ENCODE peak calls at places on chromosome 11, in four cellular contexts. Y is posterior cingulate gyrus; R is activated T-cell treated with anti-CD3 and anti-CD28 coated beads, Interleukin-2, amount 50 U/mL, for 72 hours; P is A549. D is an unnamed sample.

GRCh38 chr11:72228229-72228843 is 3.8 kb downstream of the INPPL1 start:
- DNase-seq in P (no peak), Y (peak), R (no peak), D (no peak)

GRCh38 chr11:95507794-95508193 is 276.8 kb upstream of the SESN3 start:
- DNase-seq in P (no peak), R (no peak), Y (no peak), D (no peak)

GRCh38 chr11:68994161-68994890 is 13.5 kb upstream of the MRGPRD start:
- DNase-seq in R (no peak), Y (no peak), P (no peak), D (no peak)

GRCh38 chr11:6298605-6299004 is 21.7 kb downstream of the CAVIN3 start:
- DNase-seq in P (peak), R (peak), Y (no peak), D (no peak)

GRCh38 chr11:132312161-132312560 is 941.7 kb downstream of the NTM start:
- DNase-seq in Y (no peak), P (no peak), R (no peak), D (no peak)

GRCh38 chr11:77299528-77299993 is 1.9 kb downstream of the GDPD4 start:
- DNase-seq in P (peak), R (no peak), Y (no peak), D (no peak)

GRCh38 chr11:65506770-65507485 is 8.1 kb downstream of the MALAT1 start:
- DNase-seq in Y (no peak), R (peak), P (no peak), D (peak)

GRCh38 chr11:117072517-117073218 is 25.6 kb downstream of the SIK3 start:
- DNase-seq in R (peak), Y (no peak), P (peak), D (no peak)

GRCh38 chr11:33443684-33444083 is 186.5 kb downstream of the HIPK3 start:
- DNase-seq in R (no peak), Y (no peak), P (no peak), D (no peak)

GRCh38 chr11:17720796-17721171 is 1.4 kb downstream of the MYOD1 start:
- DNase-seq in P (no peak), R (no peak), Y (no peak), D (no peak)

GRCh38 chr11:75734491-75735180 is 17.0 kb downstream of the MOGAT2 start:
- DNase-seq in Y (no peak), P (no peak), R (no peak), D (no peak)

GRCh38 chr11:17014774-17015638 is 792 bp upstream of the PLEKHA7 start:
- DNase-seq in R (peak), P (peak), Y (no peak), D (no peak)

GRCh38 chr11:124930799-124931198 is 5.0 kb downstream of the HEPACAM start:
- DNase-seq in P (no peak), Y (no peak), R (no peak), D (no peak)

GRCh38 chr11:62976109-62976508 is 8.7 kb downstream of the SLC22A6 start:
- DNase-seq in P (peak), Y (no peak), R (no peak), D (no peak)

GRCh38 chr11:4700436-4700820 is 2.8 kb upstream of the OR51E2 start:
- DNase-seq in Y (no peak), R (no peak), P (no peak), D (no peak)

GRCh38 chr11:94855666-94856065 is 87.5 kb downstream of the AMOTL1 start:
- DNase-seq in P (no peak), Y (no peak), R (no peak), D (no peak)

GRCh38 chr11:80285076-80285790 is 844.4 kb upstream of the TENM4 start:
- DNase-seq in R (no peak), Y (no peak), P (no peak), D (no peak)

GRCh38 chr11:1226981-1227550 is 4.2 kb downstream of the MUC5B start:
- DNase-seq in P (peak), Y (peak), R (no peak), D (no peak)

GRCh38 chr11:65942531-65942930 is 2.7 kb upstream of the TSGA10IP start:
- DNase-seq in Y (peak), P (no peak), R (no peak), D (no peak)

GRCh38 chr11:35335226-35335625 is 84.1 kb downstream of the SLC1A2 start:
- DNase-seq in R (no peak), P (no peak), Y (no peak), D (no peak)

GRCh38 chr11:8777907-8778767 is 95.5 kb downstream of the RPL27A start:
- DNase-seq in Y (peak), P (no peak), R (no peak), D (no peak)

GRCh38 chr11:299951-300735 is 817 bp upstream of the IFITM5 start:
- DNase-seq in R (peak), P (no peak), Y (peak), D (no peak)

GRCh38 chr11:32016111-32016510 is 74.8 kb upstream of the RCN1 start:
- DNase-seq in P (no peak), R (no peak), Y (no peak), D (no peak)

GRCh38 chr11:118304227-118304808 is at the start of gene CD3E:
- DNase-seq in R (peak), Y (no peak), P (no peak), D (no peak)

GRCh38 chr11:1498262-1498661 is 11.7 kb upstream of the MOB2 start:
- DNase-seq in P (no peak), Y (peak), R (no peak), D (no peak)

GRCh38 chr11:101617735-101618332 is 34.0 kb upstream of the TRPC6 start:
- DNase-seq in Y (no peak), P (no peak), R (no peak), D (no peak)

GRCh38 chr11:64278576-64279190 is 5.8 kb downstream of the BAD start:
- DNase-seq in R (no peak), Y (no peak), P (no peak), D (no peak)

GRCh38 chr11:57283231-57283990 is 41.3 kb downstream of the TNKS1BP1 start:
- DNase-seq in R (no peak), Y (no peak), P (no peak), D (no peak)

GRCh38 chr11:32580967-32581366 is 2.7 kb upstream of the EIF3M start:
- DNase-seq in R (no peak), P (peak), Y (no peak), D (no peak)

GRCh38 chr11:2581151-2581930 is 118.5 kb downstream of the KCNQ1OT1 start:
- DNase-seq in P (no peak), Y (peak), R (no peak), D (no peak)

GRCh38 chr11:132072044-132072879 is 701.8 kb downstream of the NTM start:
- DNase-seq in Y (no peak), P (no peak), R (no peak), D (no peak)

GRCh38 chr11:26045082-26045481 is 286.8 kb upstream of the ANO3 start:
- DNase-seq in P (no peak), R (no peak), Y (no peak), D (no peak)

GRCh38 chr11:20015529-20016427 is 144.5 kb downstream of the DBX1 start:
- DNase-seq in R (no peak), Y (no peak), P (peak), D (no peak)

GRCh38 chr11:113690619-113691569 is 15.2 kb downstream of the TMPRSS5 start:
- DNase-seq in P (peak), Y (no peak), R (peak), D (no peak)

GRCh38 chr11:46278387-46279173 is 1.1 kb downstream of the CREB3L1 start:
- DNase-seq in Y (no peak), R (peak), P (no peak), D (no peak)